ENCODE peak calls at places on chromosome 1, in ten cellular contexts. G, H, D, U, B, W, S, C, Y and X are unnamed samples.

GRCh38 chr1:24277420-24278169 is 41.6 kb upstream of the GRHL3 start:
- DNase-seq in G (peak; percentile 39), H (no peak), D (no peak), U (no peak), B (peak; percentile 46), W (no peak), S (peak; percentile 54), C (no peak), Y (no peak), X (no peak)

GRCh38 chr1:51445346-51446090 is 73.5 kb downstream of the EPS15 start:
- DNase-seq in G (no peak), H (no peak), D (no peak), U (no peak), B (no peak), W (no peak), S (no peak), C (no peak), Y (no peak), X (no peak)

GRCh38 chr1:195097316-195097715 is 1510.9 kb downstream of the KCNT2 start:
- DNase-seq in G (no peak), H (peak; percentile 58), D (no peak), U (no peak), B (no peak), W (no peak), S (peak; percentile 77), C (no peak), Y (no peak), X (no peak)

GRCh38 chr1:47409311-47410085 is 6.6 kb upstream of the FOXE3 start:
- DNase-seq in G (peak; percentile 79), H (peak; percentile 84), D (no peak), U (no peak), B (no peak), W (no peak), S (no peak), C (no peak), Y (no peak), X (no peak)

GRCh38 chr1:33176362-33176850 is 5.4 kb downstream of the TRIM62 start:
- DNase-seq in G (peak; percentile 82), H (no peak), D (peak; percentile 33), U (no peak), B (peak; percentile 86), W (no peak), S (no peak), C (no peak), Y (no peak), X (no peak)

GRCh38 chr1:13756557-13757315 is 56.7 kb downstream of the PRDM2 start:
- DNase-seq in G (no peak), H (no peak), D (no peak), U (no peak), B (no peak), W (no peak), S (no peak), C (no peak), Y (no peak), X (no peak)

GRCh38 chr1:201108614-201109013 is 3.6 kb downstream of the CACNA1S start:
- DNase-seq in G (no peak), H (no peak), D (no peak), U (no peak), B (no peak), W (no peak), S (no peak), C (peak; percentile 29), Y (peak; percentile 99), X (no peak)

GRCh38 chr1:78490861-78491310 is at the start of gene PTGFR:
- DNase-seq in G (peak; percentile 19), H (peak; percentile 39), D (no peak), U (peak; percentile 55), B (peak; percentile 86), W (no peak), S (peak; percentile 43), C (peak; percentile 19), Y (no peak), X (no peak)

GRCh38 chr1:8165595-8166360 is 139.7 kb upstream of the ERRFI1 start:
- DNase-seq in G (no peak), H (no peak), D (no peak), U (no peak), B (no peak), W (no peak), S (no peak), C (no peak), Y (no peak), X (no peak)

GRCh38 chr1:8818325-8818775 is 910 bp upstream of the RERE start:
- DNase-seq in G (peak; percentile 73), H (peak; percentile 69), D (no peak), U (no peak), B (peak; percentile 90), W (peak; percentile 60), S (peak; percentile 92), C (peak; percentile 49), Y (peak; percentile 60), X (no peak)

GRCh38 chr1:48777219-48777895 is 666 bp upstream of the BEND5 start:
- DNase-seq in G (no peak), H (no peak), D (no peak), U (no peak), B (no peak), W (peak; percentile 42), S (peak; percentile 28), C (peak; percentile 39), Y (peak; percentile 6), X (no peak)

GRCh38 chr1:115314765-115315164 is 23.3 kb downstream of the NGF start:
- DNase-seq in G (peak; percentile 90), H (no peak), D (no peak), U (no peak), B (no peak), W (no peak), S (peak; percentile 78), C (peak; percentile 55), Y (no peak), X (no peak)

GRCh38 chr1:65065535-65066378 is 82.2 kb upstream of the AK4 start:
- DNase-seq in G (peak; percentile 2), H (peak; percentile 34), D (no peak), U (peak; percentile 65), B (peak; percentile 90), W (peak; percentile 54), S (no peak), C (peak; percentile 23), Y (no peak), X (no peak)

GRCh38 chr1:95013948-95014574 is 58.7 kb downstream of the ALG14 start:
- DNase-seq in G (no peak), H (no peak), D (no peak), U (no peak), B (no peak), W (no peak), S (peak; percentile 18), C (no peak), Y (peak; percentile 94), X (no peak)

GRCh38 chr1:154398141-154398540 is 7.0 kb upstream of the IL6R start:
- DNase-seq in G (no peak), H (no peak), D (no peak), U (no peak), B (peak; percentile 25), W (no peak), S (no peak), C (no peak), Y (no peak), X (no peak)

GRCh38 chr1:82152356-82153281 is 351.9 kb downstream of the ADGRL2 start:
- DNase-seq in G (no peak), H (no peak), D (no peak), U (no peak), B (no peak), W (no peak), S (no peak), C (no peak), Y (no peak), X (no peak)

GRCh38 chr1:156858959-156859522 is at the start of gene INSRR:
- DNase-seq in G (no peak), H (no peak), D (no peak), U (no peak), B (no peak), W (no peak), S (no peak), C (no peak), Y (no peak), X (no peak)

GRCh38 chr1:208757846-208758245 is 513.7 kb upstream of the PLXNA2 start:
- DNase-seq in G (no peak), H (no peak), D (no peak), U (no peak), B (no peak), W (no peak), S (peak; percentile 12), C (no peak), Y (no peak), X (no peak)

GRCh38 chr1:54575605-54576004 is 27.6 kb downstream of the ACOT11 start:
- DNase-seq in G (no peak), H (no peak), D (no peak), U (no peak), B (no peak), W (no peak), S (no peak), C (no peak), Y (no peak), X (no peak)

GRCh38 chr1:68010094-68010493 is 40.3 kb downstream of the DIRAS3 start:
- DNase-seq in G (peak; percentile 56), H (peak; percentile 45), D (no peak), U (no peak), B (no peak), W (no peak), S (peak; percentile 53), C (peak; percentile 14), Y (peak; percentile 8), X (no peak)

GRCh38 chr1:207919523-207920210 is 8.7 kb upstream of the CD34 start:
- DNase-seq in G (no peak), H (no peak), D (no peak), U (no peak), B (no peak), W (no peak), S (no peak), C (no peak), Y (no peak), X (no peak)

GRCh38 chr1:246219508-246220030 is 287.5 kb downstream of the SMYD3 start:
- DNase-seq in G (peak; percentile 32), H (no peak), D (no peak), U (no peak), B (no peak), W (no peak), S (peak; percentile 23), C (peak; percentile 87), Y (peak; percentile 98), X (no peak)

GRCh38 chr1:58727363-58727762 is 27.5 kb upstream of the MYSM1 start:
- DNase-seq in G (peak; percentile 83), H (peak; percentile 88), D (no peak), U (no peak), B (no peak), W (no peak), S (peak; percentile 98), C (no peak), Y (no peak), X (no peak)

GRCh38 chr1:161983725-161984124 is 39.9 kb downstream of the OLFML2B start:
- DNase-seq in G (no peak), H (no peak), D (no peak), U (no peak), B (peak; percentile 81), W (no peak), S (no peak), C (no peak), Y (no peak), X (no peak)

GRCh38 chr1:1434131-1434811 is 1.2 kb upstream of the VWA1 start:
- DNase-seq in G (no peak), H (no peak), D (peak; percentile 46), U (peak; percentile 82), B (peak; percentile 90), W (peak; percentile 80), S (no peak), C (no peak), Y (peak; percentile 64), X (peak; percentile 28)

GRCh38 chr1:31371560-31371959 is 1.3 kb downstream of the FABP3 start:
- DNase-seq in G (no peak), H (no peak), D (no peak), U (no peak), B (peak; percentile 62), W (no peak), S (no peak), C (no peak), Y (no peak), X (no peak)

GRCh38 chr1:201172999-201173610 is 17.5 kb upstream of the IGFN1 start:
- DNase-seq in G (peak; percentile 67), H (peak; percentile 83), D (no peak), U (no peak), B (peak; percentile 77), W (no peak), S (peak; percentile 58), C (no peak), Y (no peak), X (no peak)

GRCh38 chr1:152699746-152700145 is 1.6 kb downstream of the LCE2A start:
- DNase-seq in G (no peak), H (no peak), D (no peak), U (no peak), B (no peak), W (no peak), S (no peak), C (no peak), Y (no peak), X (no peak)